ENCODE peak calls at places on chromosomes 4 and X, in nine cellular contexts. I is ovary; P is stimulated activated CD4-positive, alpha-beta T cell treated with anti-CD3 and anti-CD28 coated beads, Interleukin-1b, Interleukin-23, amount 100 ng/mL, for 24 hours; X is activated CD8-positive, alpha-beta memory T cell treated with anti-CD3 and anti-CD28 coated beads for 24 hours; N is AG04449; K is stomach; A is fibroblast of lung; T is GM13977; V is stimulated activated CD8-positive, alpha-beta memory T cell treated with anti-CD3 and anti-CD28 coated beads, Interleukin-2, amount 100 ng/mL, for 1 hour. O is an unnamed sample.

GRCh38 chrX:31629195-31629594 is 557.4 kb upstream of the FTHL17 start:
- DNase-seq in I (no peak), P (no peak), X (no peak), N (no peak), K (no peak), A (no peak), T (no peak), V (no peak), O (no peak)

GRCh38 chrX:149497626-149498025 is 7.5 kb downstream of the IDS start:
- DNase-seq in I (no peak), P (no peak), X (no peak), N (no peak), K (no peak), A (peak), T (no peak), V (no peak), O (no peak)

GRCh38 chrX:19040373-19040772 is 56.5 kb upstream of the PHKA2 start:
- DNase-seq in I (no peak), P (no peak), X (no peak), N (no peak), K (no peak), A (peak), T (no peak), V (no peak), O (no peak)

GRCh38 chr4:101033986-101034385 is 313.3 kb downstream of the PPP3CA start:
- DNase-seq in I (no peak), P (no peak), X (no peak), N (no peak), K (no peak), A (no peak), T (no peak), V (no peak), O (no peak)

GRCh38 chrX:132022863-132023116 is 312 bp upstream of the STK26 start:
- DNase-seq in I (no peak), P (no peak), X (peak), N (no peak), K (no peak), A (no peak), T (no peak), V (no peak), O (no peak)

GRCh38 chr4:55269970-55270369 is 76.1 kb upstream of the SRD5A3 start:
- DNase-seq in I (no peak), P (no peak), X (no peak), N (no peak), K (no peak), A (no peak), T (no peak), V (no peak), O (no peak)

GRCh38 chr4:153207027-153207426 is 2.8 kb downstream of the TRIM2 start:
- DNase-seq in I (no peak), P (no peak), X (no peak), N (no peak), K (no peak), A (no peak), T (no peak), V (no peak), O (no peak)

GRCh38 chr4:3145251-3145908 is 70.9 kb downstream of the HTT start:
- DNase-seq in I (no peak), P (no peak), X (no peak), N (no peak), K (no peak), A (peak), T (no peak), V (no peak), O (no peak)

GRCh38 chrX:16989750-16990149 is 43.3 kb downstream of the REPS2 start:
- DNase-seq in I (no peak), P (no peak), X (no peak), N (no peak), K (no peak), A (peak), T (no peak), V (no peak), O (no peak)

GRCh38 chr4:137393043-137393442 is 139.3 kb downstream of the PCDH18 start:
- DNase-seq in I (no peak), P (no peak), X (no peak), N (no peak), K (no peak), A (peak), T (no peak), V (no peak), O (peak)

GRCh38 chr4:24237709-24238108 is 346.6 kb downstream of the DHX15 start:
- DNase-seq in I (no peak), P (no peak), X (no peak), N (no peak), K (no peak), A (no peak), T (no peak), V (no peak), O (no peak)

GRCh38 chr4:17511041-17511949 is 595 bp downstream of the QDPR start:
- DNase-seq in I (peak), P (peak), X (peak), N (no peak), K (peak), A (peak), T (peak), V (peak), O (no peak)

GRCh38 chr4:19947349-19947748 is 304.4 kb upstream of the SLIT2 start:
- DNase-seq in I (no peak), P (no peak), X (no peak), N (peak), K (no peak), A (peak), T (no peak), V (no peak), O (no peak)

GRCh38 chrX:41789374-41789773 is 65.4 kb downstream of the GPR82 start:
- DNase-seq in I (no peak), P (no peak), X (no peak), N (no peak), K (no peak), A (peak), T (no peak), V (no peak), O (no peak)

GRCh38 chr4:165631912-165632311 is 241.1 kb upstream of the TLL1 start:
- DNase-seq in I (no peak), P (no peak), X (no peak), N (no peak), K (no peak), A (no peak), T (no peak), V (no peak), O (peak)

GRCh38 chrX:2187352-2188115 is 313.2 kb downstream of the DHRSX start:
- DNase-seq in I (no peak), P (no peak), X (no peak), N (no peak), K (no peak), A (no peak), T (no peak), V (no peak), O (no peak)